ENCODE peak calls at places on chromosome 1, in five cellular contexts. C, F, Y, H and W are unnamed samples.

GRCh38 chr1:221637641-221638041 is 104.2 kb downstream of the DUSP10 start:
- DNase-seq in H (no peak), C (no peak), Y (no peak), F (no peak), W (no peak)

GRCh38 chr1:224656342-224656741 is 40.2 kb downstream of the CNIH3 start:
- DNase-seq in C (no peak), F (no peak), H (no peak), Y (no peak), W (no peak)

GRCh38 chr1:14957375-14957774 is 196.2 kb upstream of the TMEM51 start:
- DNase-seq in Y (no peak), C (no peak), F (no peak), H (no peak), W (no peak)

GRCh38 chr1:162070094-162070748 is 730 bp downstream of the NOS1AP start:
- DNase-seq in H (peak; percentile 66), Y (no peak), C (peak; percentile 52), F (no peak), W (peak; percentile 38)

GRCh38 chr1:114108741-114109255 is 44.9 kb downstream of the SYT6 start:
- DNase-seq in C (no peak), Y (no peak), F (no peak), H (no peak), W (peak; percentile 28)

GRCh38 chr1:232891116-232891515 is 59.3 kb upstream of the NTPCR start:
- DNase-seq in Y (no peak), F (no peak), H (no peak), C (no peak), W (no peak)

GRCh38 chr1:2548068-2548589 is 8.0 kb upstream of the TNFRSF14 start:
- DNase-seq in F (peak; percentile 74), H (peak; percentile 94), C (peak; percentile 92), Y (peak; percentile 81), W (peak; percentile 88)

GRCh38 chr1:150493175-150493574 is 6.0 kb downstream of the TARS2 start:
- DNase-seq in C (no peak), H (no peak), F (no peak), Y (no peak), W (no peak)

GRCh38 chr1:36224537-36225297 is 474 bp downstream of the THRAP3 start:
- DNase-seq in C (peak; percentile 92), F (no peak), H (no peak), Y (no peak), W (peak; percentile 85)

GRCh38 chr1:179079113-179079761 is 2.6 kb upstream of the TOR3A start:
- DNase-seq in Y (peak; percentile 21), F (peak; percentile 57), H (peak; percentile 57), C (peak; percentile 80), W (peak; percentile 77)

GRCh38 chr1:1355376-1355775 is 3.0 kb downstream of the MXRA8 start:
- DNase-seq in Y (no peak), H (no peak), F (no peak), C (no peak), W (peak; percentile 47)

GRCh38 chr1:158506369-158506987 is 34.5 kb downstream of the OR10R2 start:
- DNase-seq in F (peak; percentile 25), Y (peak; percentile 4), C (peak; percentile 38), H (peak; percentile 19), W (peak; percentile 14)

GRCh38 chr1:217857061-217857460 is 225.9 kb downstream of the SPATA17 start:
- DNase-seq in F (no peak), H (no peak), C (no peak), Y (no peak), W (no peak)